ENCODE peak calls at places on chromosomes 6 and 20, in five cellular contexts. K is body of pancreas; U is stimulated activated CD4-positive, alpha-beta T cell treated with anti-CD3 and anti-CD28 coated beads, Interleukin-1b, Interleukin-23, amount 100 ng/mL, for 1 hour; S is epithelial cell of esophagus; C is amniotic stem cell. O is an unnamed sample.

GRCh38 chr6:56729719-56730118 is 87.0 kb upstream of the DST start:
- DNase-seq in U (no peak), S (peak; percentile 52), K (no peak), C (no peak), O (no peak)

GRCh38 chr6:11363881-11364576 is 131.6 kb upstream of the NEDD9 start:
- DNase-seq in K (no peak), U (no peak), C (no peak), S (peak; percentile 90), O (no peak)

GRCh38 chr6:138030872-138031271 is 76.3 kb downstream of the PERP start:
- DNase-seq in S (peak; percentile 90), C (no peak), K (no peak), U (no peak), O (no peak)

GRCh38 chr6:25012657-25013056 is 76.9 kb upstream of the RIPOR2 start:
- DNase-seq in K (no peak), C (peak; percentile 31), U (no peak), S (peak; percentile 66), O (no peak)

GRCh38 chr6:52233975-52234823 is 10.1 kb downstream of the IL17F start:
- DNase-seq in K (peak; percentile 51), C (no peak), U (no peak), S (peak; percentile 76), O (peak; percentile 60)

GRCh38 chr20:48149887-48150286 is 364.6 kb upstream of the SULF2 start:
- DNase-seq in K (no peak), U (no peak), S (no peak), C (no peak), O (no peak)

GRCh38 chr6:85464722-85465150 is 14.9 kb downstream of the NT5E start:
- DNase-seq in S (peak; percentile 92), K (no peak), C (no peak), U (no peak), O (no peak)

GRCh38 chr6:37314803-37315515 is 38.8 kb upstream of the RNF8 start:
- DNase-seq in C (no peak), K (peak; percentile 50), S (peak; percentile 82), U (no peak), O (peak; percentile 66)

GRCh38 chr20:52269327-52269726 is 77.7 kb upstream of the ZFP64 start:
- DNase-seq in K (no peak), S (no peak), C (no peak), U (no peak), O (no peak)

GRCh38 chr20:40251284-40251932 is 437.6 kb downstream of the MAFB start:
- DNase-seq in U (no peak), S (peak; percentile 74), C (no peak), K (no peak), O (peak; percentile 71)

GRCh38 chr6:4487538-4487937 is 288.7 kb upstream of the CDYL start:
- DNase-seq in K (peak; percentile 76), U (no peak), C (no peak), S (peak; percentile 86), O (no peak)

GRCh38 chr20:24465730-24466129 is 3.7 kb upstream of the SYNDIG1 start:
- DNase-seq in C (no peak), S (no peak), U (no peak), K (no peak), O (peak; percentile 28)

O was measured in testis.